ENCODE peak calls at places on chromosomes 11 and 22, in seven cellular contexts. C is CD4-positive, alpha-beta T cell; S is A673; G is mesothelial cell of epicardium; U is WTC11; D is bronchial epithelial cell; T is stomach. O is an unnamed sample.

GRCh38 chr22:46546466-46547178 is 9.2 kb upstream of the CELSR1 start:
- DNase-seq in C (no peak), S (no peak), G (no peak), D (no peak), U (no peak), T (peak; percentile 73), O (no peak)

GRCh38 chr11:5369793-5370192 is 13.8 kb upstream of the OR51M1 start:
- DNase-seq in S (no peak), G (no peak), T (no peak), U (no peak), C (no peak), D (peak; percentile 18), O (no peak)

GRCh38 chr11:117457031-117457785 is 129.6 kb downstream of the CEP164 start:
- DNase-seq in S (no peak), G (no peak), D (no peak), C (no peak), U (no peak), T (no peak), O (no peak)

GRCh38 chr22:20765938-20766337 is 8.0 kb upstream of the SERPIND1 start:
- DNase-seq in S (no peak), T (no peak), U (no peak), C (no peak), D (no peak), G (no peak), O (no peak)

GRCh38 chr22:29712119-29712518 is 7.7 kb upstream of the CABP7 start:
- DNase-seq in T (no peak), C (no peak), S (no peak), G (no peak), U (no peak), D (no peak), O (no peak)

GRCh38 chr11:31798057-31799035 is 12.8 kb downstream of the PAX6 start:
- DNase-seq in D (no peak), T (no peak), G (peak; percentile 59), S (peak; percentile 50), U (peak; percentile 86), C (no peak), O (no peak)

GRCh38 chr22:20588843-20589581 is 81.6 kb downstream of the MED15 start:
- DNase-seq in C (no peak), G (no peak), D (peak; percentile 8), U (no peak), T (no peak), S (no peak), O (no peak)

GRCh38 chr22:20131856-20132685 is 467 bp downstream of the ZDHHC8 start:
- DNase-seq in S (no peak), U (no peak), G (no peak), T (peak; percentile 38), C (no peak), D (no peak), O (no peak)

GRCh38 chr11:68783216-68783821 is 32.0 kb upstream of the TESMIN start:
- DNase-seq in T (no peak), C (no peak), U (no peak), D (no peak), G (no peak), S (no peak), O (no peak)

GRCh38 chr11:61828629-61829407 is 718 bp downstream of the FADS2 start:
- DNase-seq in S (peak; percentile 72), G (peak; percentile 72), C (no peak), D (peak; percentile 13), U (peak; percentile 64), T (no peak), O (peak; percentile 55)

GRCh38 chr11:7448126-7448525 is 37.2 kb upstream of the OLFML1 start:
- DNase-seq in U (peak; percentile 47), G (no peak), T (no peak), C (no peak), D (no peak), S (no peak), O (no peak)

GRCh38 chr22:23119492-23120414 is 22.0 kb downstream of the RSPH14 start:
- DNase-seq in D (no peak), U (no peak), C (peak; percentile 50), G (no peak), T (no peak), S (no peak), O (no peak)

GRCh38 chr11:94449437-94449836 is 44.2 kb downstream of the MRE11 start:
- DNase-seq in U (no peak), G (no peak), D (peak; percentile 100), C (no peak), S (no peak), T (no peak), O (no peak)

GRCh38 chr11:43921561-43922294 is 20.7 kb upstream of the C11orf96 start:
- DNase-seq in T (no peak), C (no peak), S (no peak), D (no peak), G (no peak), U (no peak), O (no peak)

GRCh38 chr11:84255483-84255882 is 969.3 kb upstream of the CCDC90B start:
- DNase-seq in D (no peak), G (no peak), S (no peak), T (no peak), U (no peak), C (no peak), O (no peak)

GRCh38 chr22:30890689-30891442 is 77.7 kb downstream of the MORC2 start:
- DNase-seq in G (peak; percentile 46), T (peak; percentile 57), C (peak; percentile 12), D (peak; percentile 20), S (peak; percentile 15), U (peak; percentile 76), O (peak; percentile 51)

GRCh38 chr11:44071157-44071556 is 5.1 kb downstream of the ACCS start:
- DNase-seq in T (no peak), G (no peak), C (no peak), U (peak; percentile 36), D (no peak), S (no peak), O (no peak)

GRCh38 chr11:102197759-102198158 is 87.5 kb downstream of the YAP1 start:
- DNase-seq in S (peak; percentile 62), D (no peak), G (no peak), C (no peak), T (no peak), U (peak; percentile 67), O (no peak)

GRCh38 chr11:1546077-1546535 is 26.0 kb downstream of the DUSP8 start:
- DNase-seq in U (peak; percentile 76), S (no peak), C (no peak), G (no peak), T (no peak), D (no peak), O (peak; percentile 39)

GRCh38 chr11:130050272-130050671 is 19.4 kb upstream of the APLP2 start:
- DNase-seq in G (no peak), U (no peak), D (no peak), S (no peak), C (no peak), T (no peak), O (no peak)
- TF ChIP-seq CTCF in G (no peak), U (no peak), D (no peak), S (no peak), C (no peak), T (no peak), O (no peak)

GRCh38 chr22:32776397-32776796 is 25.1 kb upstream of the TIMP3 start:
- DNase-seq in S (no peak), C (no peak), G (no peak), U (no peak), T (no peak), D (no peak), O (no peak)
- TF ChIP-seq CTCF in S (no peak), C (no peak), G (no peak), U (no peak), T (no peak), D (no peak), O (no peak)

DNA sequence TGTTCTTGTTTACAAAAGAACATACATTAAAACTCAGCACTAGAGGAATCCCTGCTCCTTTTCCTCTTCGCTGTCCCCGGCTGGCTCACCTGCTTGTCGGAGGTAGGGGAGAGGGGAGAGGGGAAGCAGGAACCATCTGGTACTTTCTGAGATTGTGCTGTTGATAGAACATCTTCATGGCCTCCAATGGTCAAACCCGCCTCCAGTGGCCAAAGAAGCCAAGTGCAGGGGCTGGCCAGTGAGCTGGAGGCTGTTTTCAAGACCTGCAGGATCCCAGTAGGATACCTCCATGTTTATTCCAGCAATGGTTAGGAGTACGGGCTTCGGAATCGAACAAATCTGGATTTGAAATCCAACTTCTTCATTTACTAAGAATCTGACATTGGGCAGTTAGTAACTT is 92.6 kb downstream of the PKNOX2 start:
- DNase-seq in U (peak; percentile 69), D (no peak), S (no peak), G (no peak), T (no peak), C (no peak), O (no peak)
- TF ChIP-seq CTCF in U (peak; percentile 32), D (no peak), S (no peak), G (peak; percentile 19), T (no peak), C (no peak), O (peak; percentile 48)

GRCh38 chr22:32518848-32519247 is 44.2 kb downstream of the FBXO7 start:
- DNase-seq in T (no peak), G (no peak), U (no peak), D (no peak), C (no peak), S (no peak), O (no peak)
- TF ChIP-seq CTCF in T (no peak), G (no peak), U (no peak), D (peak; percentile 23), C (no peak), S (peak; percentile 47), O (peak; percentile 23)

GRCh38 chr11:72015511-72016061 is 16.9 kb downstream of the IL18BP start:
- DNase-seq in G (peak; percentile 57), C (no peak), D (no peak), T (no peak), U (peak; percentile 63), S (no peak), O (no peak)
- TF ChIP-seq CTCF in G (peak; percentile 13), C (no peak), D (peak; percentile 44), T (no peak), U (peak; percentile 25), S (peak; percentile 51), O (peak; percentile 47)

GRCh38 chr11:45368697-45369096 is 82.6 kb upstream of the SYT13 start:
- DNase-seq in D (no peak), S (no peak), U (no peak), C (no peak), G (no peak), T (no peak), O (no peak)

GRCh38 chr11:45374130-45374529 is 88.0 kb upstream of the SYT13 start:
- DNase-seq in G (no peak), T (no peak), S (no peak), U (no peak), C (no peak), D (no peak), O (no peak)

GRCh38 chr11:45373506-45373905 is 87.4 kb upstream of the SYT13 start:
- DNase-seq in C (no peak), U (no peak), S (no peak), T (no peak), D (no peak), G (no peak), O (no peak)

GRCh38 chr11:45369294-45369693 is 83.2 kb upstream of the SYT13 start:
- DNase-seq in U (no peak), D (no peak), C (no peak), S (no peak), T (no peak), G (no peak), O (no peak)

DNA sequence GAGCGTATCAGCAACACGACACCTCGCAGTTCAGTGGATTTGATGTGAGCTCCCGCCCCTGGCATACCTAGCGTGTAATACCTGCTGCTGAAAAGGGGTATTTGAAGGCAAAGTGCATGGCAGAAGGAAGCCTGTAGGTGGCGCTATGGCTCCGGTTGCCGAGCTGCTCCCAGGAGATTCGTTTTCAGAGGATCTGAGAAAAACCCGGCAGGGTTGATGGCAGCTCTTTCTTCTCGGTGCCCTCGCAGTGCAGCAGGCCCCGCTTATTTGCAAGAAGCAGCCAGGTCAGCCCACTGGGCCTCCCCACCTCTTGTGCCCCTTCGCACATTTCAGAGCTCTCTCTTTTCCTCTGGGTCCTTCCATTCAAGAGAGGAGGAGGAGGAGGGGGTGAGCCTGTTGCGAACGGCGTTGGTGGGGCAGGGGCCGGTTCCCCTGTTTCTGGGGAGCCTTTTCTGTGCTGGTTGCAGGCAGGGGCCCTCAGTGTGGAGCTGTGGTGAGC is 85.2 kb upstream of the SYT13 start:
- DNase-seq in U (peak; percentile 93), S (peak; percentile 91), G (peak; percentile 89), C (peak; percentile 44), D (peak; percentile 59), T (peak; percentile 65), O (peak; percentile 86)
- TF ChIP-seq CTCF in U (peak; percentile 93), S (peak; percentile 100), G (peak; percentile 96), C (peak; percentile 66), D (peak; percentile 97), T (peak; percentile 79), O (peak; percentile 95)